ENCODE peak calls at places on chromosomes 4 and X, in six cellular contexts. J is tibial artery, A is AG10803, F is choroid plexus epithelial cell, X is body of pancreas, C is heart left ventricle. O is an unnamed sample.

GRCh38 chr4:2104556-2105345 is 45.6 kb downstream of the NAT8L start:
- DNase-seq in F (no peak), J (no peak), X (no peak), A (no peak), C (no peak), O (no peak)

GRCh38 chrX:66030505-66031317 is 9.2 kb downstream of the VSIG4 start:
- DNase-seq in X (no peak), A (peak), F (peak), C (no peak), J (no peak), O (peak)

GRCh38 chr4:17781072-17781830 is at the start of gene FAM184B:
- DNase-seq in A (no peak), X (no peak), J (no peak), F (no peak), C (no peak), O (no peak)

GRCh38 chr4:14646831-14647230 is 355.4 kb upstream of the CPEB2 start:
- DNase-seq in F (peak), J (no peak), C (no peak), X (no peak), A (no peak), O (peak)

GRCh38 chr4:12852338-12853307 is 631.5 kb downstream of the RAB28 start:
- DNase-seq in X (peak), A (peak), C (no peak), J (no peak), F (peak), O (peak)

GRCh38 chrX:145820825-145821224 is 3.2 kb downstream of the SLITRK2 start:
- DNase-seq in X (no peak), A (no peak), F (no peak), J (no peak), C (no peak), O (no peak)

GRCh38 chrX:14697453-14697852 is 168.1 kb downstream of the GLRA2 start:
- DNase-seq in C (no peak), A (no peak), F (peak), X (peak), J (no peak), O (peak)

GRCh38 chr4:37762294-37763163 is 64.0 kb upstream of the PGM2 start:
- DNase-seq in A (no peak), X (peak), J (no peak), C (no peak), F (peak), O (peak)

GRCh38 chr4:116358633-116359222 is 726.6 kb downstream of the TRAM1L1 start:
- DNase-seq in F (peak), C (no peak), J (no peak), A (peak), X (peak), O (peak)

GRCh38 chr4:6222761-6223292 is 22.5 kb upstream of the JAKMIP1 start:
- DNase-seq in F (no peak), J (no peak), X (peak), C (no peak), A (no peak), O (peak)

GRCh38 chrX:155880586-155881157 is 473 bp upstream of the VAMP7 start:
- DNase-seq in J (no peak), X (no peak), C (no peak), A (no peak), F (peak), O (no peak)

GRCh38 chr4:1493540-1494287 is 87.5 kb upstream of the NKX1-1 start:
- DNase-seq in J (peak), C (peak), X (no peak), F (no peak), A (no peak), O (no peak)

GRCh38 chr4:61202638-61203495 is 2.7 kb downstream of the ADGRL3 start:
- DNase-seq in A (no peak), F (peak), J (no peak), C (peak), X (no peak), O (no peak)

GRCh38 chrX:149275836-149276235 is 229.3 kb downstream of the IDS start:
- DNase-seq in X (no peak), A (peak), F (peak), J (no peak), C (no peak), O (peak)

GRCh38 chr4:149345424-149345823 is 470.2 kb downstream of the IQCM start:
- DNase-seq in X (no peak), J (no peak), C (no peak), F (no peak), A (no peak), O (peak)

GRCh38 chr4:7435411-7436095 is 823 bp upstream of the PSAPL1 start:
- DNase-seq in J (no peak), X (no peak), C (no peak), F (peak), A (no peak), O (no peak)

GRCh38 chr4:84796388-84796787 is 170.1 kb downstream of the WDFY3 start:
- DNase-seq in A (no peak), X (no peak), C (no peak), J (no peak), F (no peak), O (no peak)

GRCh38 chr4:126734465-126734864 is 898.3 kb upstream of the INTU start:
- DNase-seq in F (no peak), A (no peak), X (no peak), J (no peak), C (no peak), O (no peak)

GRCh38 chr4:8494983-8495548 is 54.5 kb downstream of the TRMT44 start:
- DNase-seq in A (no peak), X (no peak), F (no peak), J (no peak), C (no peak), O (no peak)

GRCh38 chr4:122285285-122285684 is 93.5 kb upstream of the ADAD1 start:
- DNase-seq in C (no peak), J (no peak), A (peak), F (peak), X (no peak), O (peak)

GRCh38 chr4:104728380-104729122 is 233.9 kb upstream of the CXXC4 start:
- DNase-seq in C (no peak), X (peak), A (peak), F (peak), J (no peak), O (peak)

GRCh38 chr4:38667005-38667771 is 3.2 kb downstream of the KLF3 start:
- DNase-seq in X (peak), J (peak), C (peak), A (peak), F (peak), O (peak)

GRCh38 chr4:136369073-136369472 is 1163.2 kb downstream of the PCDH18 start:
- DNase-seq in X (no peak), F (peak), C (no peak), A (no peak), J (no peak), O (no peak)

GRCh38 chr4:161350946-161351345 is 812.9 kb downstream of the FSTL5 start:
- DNase-seq in J (no peak), X (no peak), A (no peak), F (no peak), C (no peak), O (no peak)

GRCh38 chrX:148808825-148809224 is 308.4 kb downstream of the AFF2 start:
- DNase-seq in F (no peak), C (no peak), J (no peak), A (no peak), X (no peak), O (no peak)

GRCh38 chrX:43500996-43501694 is 155.0 kb upstream of the MAOA start:
- DNase-seq in F (no peak), A (no peak), C (no peak), J (no peak), X (no peak), O (no peak)

GRCh38 chrX:74421181-74422028 is at the start of gene SLC16A2:
- DNase-seq in J (peak), C (peak), F (peak), A (peak), X (peak), O (peak)

GRCh38 chr4:56844817-56845580 is 23.5 kb upstream of the SPINK2 start:
- DNase-seq in F (peak), C (no peak), J (no peak), X (no peak), A (no peak), O (no peak)

GRCh38 chr4:17721496-17722360 is 59.7 kb downstream of the FAM184B start:
- DNase-seq in C (no peak), X (peak), F (peak), A (peak), J (no peak), O (peak)

DNA sequence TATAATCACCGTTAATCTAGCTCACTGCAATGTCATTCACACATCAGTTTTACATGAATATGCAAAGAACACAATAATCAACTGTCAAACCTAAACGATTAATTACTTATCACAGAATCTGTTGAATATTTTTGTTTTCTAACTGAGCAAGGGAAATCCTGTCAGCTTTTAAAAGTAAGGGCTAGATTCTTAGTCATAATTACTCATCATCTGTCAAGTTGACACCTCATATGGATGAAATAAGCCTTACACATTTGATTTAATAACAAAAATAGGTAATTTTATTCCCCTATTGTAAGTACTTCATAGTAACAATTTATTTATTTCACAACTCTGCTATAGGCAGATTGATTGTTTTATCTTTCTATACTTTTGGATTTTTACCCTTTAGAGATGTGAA is 32.7 kb downstream of the TMA16 start:
- DNase-seq in J (no peak), F (no peak), A (no peak), C (no peak), X (no peak), O (no peak)
- H3K4me3 ChIP-seq in J (no peak), F (no peak), A (no peak), C (no peak), X (no peak), O (no peak)

GRCh38 chr4:48275247-48275646 is 5.6 kb upstream of the TEC start:
- DNase-seq in A (peak), J (no peak), F (peak), X (no peak), C (no peak), O (peak)
- TF ChIP-seq CTCF in A (peak), J (peak), F (peak), X (no peak), C (peak), O (peak)

GRCh38 chrX:46576458-46576857 is 2.9 kb downstream of the CHST7 start:
- DNase-seq in J (peak), C (peak), A (peak), X (peak), F (no peak), O (peak)
- H3K4me3 ChIP-seq in J (peak), C (peak), A (peak), X (no peak), F (peak), O (no peak)

GRCh38 chr4:143270266-143270838 is 66.3 kb upstream of the GAB1 start:
- DNase-seq in J (no peak), F (no peak), A (peak), C (peak), X (no peak), O (peak)
- TF ChIP-seq CTCF in J (no peak), F (no peak), A (no peak), C (no peak), X (no peak), O (no peak)

GRCh38 chrX:51804741-51805140 is 61.5 kb downstream of the GSPT2 start:
- DNase-seq in A (no peak), X (no peak), C (no peak), F (no peak), J (no peak), O (no peak)
- H3K4me3 ChIP-seq in A (no peak), X (no peak), C (no peak), F (no peak), J (no peak), O (no peak)

DNA sequence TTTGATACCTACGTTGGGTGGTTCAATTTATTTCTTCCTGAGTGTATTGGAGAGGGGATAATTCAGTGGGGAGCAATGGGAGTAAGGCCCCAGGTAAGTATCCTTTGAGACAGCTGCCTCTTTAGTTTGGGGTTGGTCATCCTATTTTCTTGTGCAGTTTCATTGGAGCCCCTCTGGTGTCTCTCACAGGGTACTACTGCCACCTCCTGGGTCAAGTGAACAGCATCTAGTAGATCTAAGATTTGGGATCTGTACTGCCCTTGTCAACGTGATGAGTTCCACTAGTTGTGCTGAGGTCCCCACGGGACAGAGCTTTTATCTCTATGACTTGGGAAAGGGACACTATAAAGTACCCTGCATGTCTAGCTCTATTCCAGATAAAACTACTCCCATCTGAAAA is 80.6 kb downstream of the PBDC1 start:
- DNase-seq in A (peak), C (peak), J (no peak), X (peak), F (peak), O (peak)
- TF ChIP-seq CTCF in A (peak), C (peak), J (peak), X (no peak), F (peak), O (peak)

DNA sequence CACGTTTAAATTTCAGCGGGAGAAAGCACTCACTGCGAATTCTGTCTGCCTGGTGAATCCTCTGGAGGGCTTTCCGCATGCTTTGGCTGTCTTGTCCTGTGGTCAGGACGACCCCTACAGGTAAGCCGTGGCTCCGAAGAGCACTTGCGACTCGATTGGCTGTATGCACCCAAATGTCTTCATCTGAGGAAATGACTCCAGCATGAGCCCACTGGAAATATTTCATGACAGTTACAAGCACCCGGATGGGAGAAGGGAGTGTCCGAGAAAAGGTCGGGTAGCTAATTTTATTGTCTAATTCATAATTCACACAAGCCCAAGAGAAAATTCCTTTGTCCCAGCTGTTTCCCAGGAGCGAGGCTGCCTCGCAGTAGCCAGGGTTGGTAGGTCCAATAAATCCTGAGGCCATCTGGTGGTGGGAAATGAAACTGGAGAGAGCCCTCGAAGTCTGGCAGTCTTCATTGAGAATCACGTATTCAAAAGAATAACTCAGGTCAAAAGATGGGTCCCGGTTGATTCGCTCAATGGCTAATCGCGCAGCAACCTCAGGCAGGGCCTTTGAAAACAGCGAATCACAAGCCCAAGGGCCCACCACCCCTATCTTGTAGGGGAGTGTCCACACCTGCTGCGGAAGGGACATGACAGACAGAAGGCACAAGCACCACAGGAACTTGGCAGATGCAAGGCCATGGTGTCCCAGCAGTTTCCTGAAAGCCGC is 6.6 kb downstream of the GUCY2F start:
- DNase-seq in C (peak), X (peak), F (peak), J (no peak), A (peak), O (peak)
- H3K4me3 ChIP-seq in C (no peak), X (no peak), F (peak), J (no peak), A (no peak), O (no peak)

DNA sequence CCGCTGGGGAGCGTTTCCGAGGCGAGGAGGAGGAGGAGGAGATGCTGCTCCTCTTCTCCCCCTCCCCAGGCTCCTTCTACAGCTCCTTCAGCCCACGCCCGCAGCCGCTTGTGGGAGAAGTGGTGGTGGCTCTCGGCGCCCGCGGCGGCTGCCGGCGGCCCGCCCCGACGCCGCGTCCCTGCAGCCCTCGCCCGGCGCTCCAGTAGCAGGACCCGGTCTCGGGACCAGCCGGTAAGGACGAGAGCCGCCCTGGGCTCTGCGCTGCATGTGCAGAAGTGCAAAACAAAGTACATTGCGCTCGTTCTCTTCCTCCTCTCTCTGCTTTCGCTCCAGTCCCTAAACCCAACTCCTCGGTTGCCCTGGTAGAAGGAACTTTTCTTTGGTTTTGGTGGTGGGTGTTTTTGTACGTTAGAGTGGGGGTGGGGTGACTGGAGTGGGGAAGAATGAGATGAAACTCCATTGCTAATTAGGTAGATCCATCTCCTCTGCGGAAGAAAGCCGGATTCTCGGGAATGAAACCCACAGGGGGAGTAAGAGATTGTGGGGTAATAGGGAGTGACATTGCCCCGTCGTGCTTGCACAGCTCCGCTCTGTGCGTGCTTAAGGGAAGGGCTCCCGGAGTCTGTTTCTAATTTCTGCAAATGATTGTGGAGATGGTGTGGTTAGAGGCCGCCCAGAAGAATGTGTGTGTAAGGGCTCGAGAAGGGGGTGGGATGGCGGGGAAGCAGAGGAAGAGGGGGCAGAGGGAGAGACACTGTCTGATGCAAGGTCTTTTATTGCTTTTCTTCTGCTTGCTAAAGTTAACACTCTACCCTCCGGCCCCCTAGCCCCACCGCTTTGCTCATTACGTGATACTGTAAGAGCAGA is 677 bp downstream of the PTPN13 start:
- DNase-seq in X (peak), A (peak), J (peak), C (peak), F (peak), O (peak)
- TF ChIP-seq CTCF in X (no peak), A (peak), J (no peak), C (no peak), F (peak), O (peak)

GRCh38 chr4:142404191-142404611 is 441.9 kb downstream of the INPP4B start:
- DNase-seq in C (peak), A (peak), F (peak), X (no peak), J (no peak), O (peak)
- H3K4me3 ChIP-seq in C (peak), A (peak), F (peak), X (no peak), J (peak), O (peak)